ENCODE peak calls at places on chromosomes 5 and 9, in four cellular contexts. L is foreskin fibroblast, O is epithelial cell of proximal tubule, M is OCI-LY7. B is an unnamed sample.

GRCh38 chr9:13351768-13352386 is 72.4 kb upstream of the MPDZ start:
- DNase-seq in L (peak; percentile 17), O (peak; percentile 10), M (peak; percentile 29), B (peak; percentile 1)

GRCh38 chr9:4967521-4967920 is 17.6 kb upstream of the JAK2 start:
- DNase-seq in L (no peak), O (no peak), M (no peak), B (no peak)

GRCh38 chr9:95024097-95024671 is 293.3 kb downstream of the FANCC start:
- DNase-seq in L (no peak), O (no peak), M (no peak), B (no peak)

GRCh38 chr9:136965771-136966484 is 11.4 kb upstream of the PTGDS start:
- DNase-seq in L (no peak), O (no peak), M (peak; percentile 24), B (no peak)

GRCh38 chr5:9046756-9047481 is 499.0 kb downstream of the SEMA5A start:
- DNase-seq in L (peak; percentile 99), O (peak; percentile 89), M (no peak), B (peak; percentile 91)

GRCh38 chr5:35483797-35484196 is 133.9 kb upstream of the SPEF2 start:
- DNase-seq in L (no peak), O (peak; percentile 27), M (no peak), B (no peak)

GRCh38 chr5:73892806-73893205 is 266.8 kb downstream of the ARHGEF28 start:
- DNase-seq in L (peak; percentile 85), O (no peak), M (no peak), B (no peak)

GRCh38 chr5:570886-571285 is 41.3 kb upstream of the CEP72 start:
- DNase-seq in L (no peak), O (no peak), M (no peak), B (no peak)

GRCh38 chr5:133222040-133222439 is 170.2 kb downstream of the HSPA4 start:
- DNase-seq in L (no peak), O (no peak), M (no peak), B (no peak)

GRCh38 chr9:84711398-84711777 is 41.9 kb downstream of the NTRK2 start:
- DNase-seq in L (no peak), O (no peak), M (no peak), B (peak; percentile 43)

GRCh38 chr5:90563161-90563560 is 4.6 kb downstream of the ADGRV1 start:
- DNase-seq in L (no peak), O (no peak), M (no peak), B (no peak)

GRCh38 chr9:99511723-99512122 is 289.6 kb downstream of the SEC61B start:
- DNase-seq in L (no peak), O (no peak), M (no peak), B (no peak)
- TF ChIP-seq CTCF in L (peak; percentile 9), O (no peak), M (no peak), B (no peak)

GRCh38 chr5:20331826-20332225 is 343.8 kb upstream of the CDH18 start:
- DNase-seq in L (no peak), O (no peak), M (no peak), B (no peak)

GRCh38 chr5:20340123-20340522 is 352.1 kb upstream of the CDH18 start:
- DNase-seq in L (no peak), O (no peak), M (no peak), B (no peak)

DNA sequence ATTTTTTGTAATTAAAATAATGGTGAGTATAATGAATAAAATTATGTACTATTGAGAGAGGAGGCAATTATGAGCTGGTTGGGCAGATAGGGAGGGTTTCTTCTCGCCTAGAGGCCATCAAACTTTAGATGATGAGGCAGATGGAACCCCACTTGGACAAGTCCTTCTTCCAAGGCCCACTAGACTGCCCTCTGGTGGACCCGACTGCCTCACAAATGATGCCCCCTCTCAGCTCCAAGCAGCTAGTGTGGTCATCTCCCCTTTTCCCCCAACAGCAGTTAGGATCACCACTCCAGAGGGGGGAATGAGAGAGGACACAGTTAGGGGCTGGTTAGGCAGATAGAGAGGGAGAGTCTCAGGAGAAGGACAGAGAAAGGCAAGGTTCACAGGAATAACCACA is 348.0 kb upstream of the CDH18 start:
- DNase-seq in L (no peak), O (no peak), M (no peak), B (no peak)
- TF ChIP-seq CTCF in L (no peak), O (no peak), M (no peak), B (no peak)

DNA sequence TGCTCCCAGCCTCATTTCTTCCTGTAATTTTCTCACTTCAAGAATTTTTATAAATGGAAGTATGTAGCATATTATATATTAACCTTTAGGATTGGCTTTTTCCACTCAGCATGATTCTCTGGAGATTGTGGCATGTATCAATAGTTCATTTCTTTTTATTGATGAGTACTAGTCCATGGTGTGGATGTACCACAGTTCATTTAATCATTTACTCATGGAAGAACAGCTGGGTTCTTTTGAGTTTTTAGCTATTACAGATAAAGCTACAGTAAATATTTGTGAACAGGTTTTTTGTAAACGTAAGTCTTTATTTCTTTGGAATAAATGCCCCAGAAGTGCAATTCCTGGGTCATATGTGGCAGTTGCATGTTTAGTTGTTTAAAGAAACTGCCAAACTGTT is 76.1 kb downstream of the UHRF2 start:
- DNase-seq in L (no peak), O (no peak), M (no peak), B (no peak)
- TF ChIP-seq CTCF in L (no peak), O (no peak), M (no peak), B (no peak)

GRCh38 chr9:134742822-134743221 is 101.2 kb downstream of the COL5A1 start:
- DNase-seq in L (no peak), O (no peak), M (no peak), B (no peak)
- TF ChIP-seq CTCF in L (no peak), O (no peak), M (peak; percentile 45), B (no peak)

GRCh38 chr9:19948021-19948420 is 159.2 kb upstream of the SLC24A2 start:
- DNase-seq in L (no peak), O (no peak), M (no peak), B (no peak)

GRCh38 chr9:19940808-19941207 is 152.0 kb upstream of the SLC24A2 start:
- DNase-seq in L (no peak), O (no peak), M (no peak), B (no peak)

DNA sequence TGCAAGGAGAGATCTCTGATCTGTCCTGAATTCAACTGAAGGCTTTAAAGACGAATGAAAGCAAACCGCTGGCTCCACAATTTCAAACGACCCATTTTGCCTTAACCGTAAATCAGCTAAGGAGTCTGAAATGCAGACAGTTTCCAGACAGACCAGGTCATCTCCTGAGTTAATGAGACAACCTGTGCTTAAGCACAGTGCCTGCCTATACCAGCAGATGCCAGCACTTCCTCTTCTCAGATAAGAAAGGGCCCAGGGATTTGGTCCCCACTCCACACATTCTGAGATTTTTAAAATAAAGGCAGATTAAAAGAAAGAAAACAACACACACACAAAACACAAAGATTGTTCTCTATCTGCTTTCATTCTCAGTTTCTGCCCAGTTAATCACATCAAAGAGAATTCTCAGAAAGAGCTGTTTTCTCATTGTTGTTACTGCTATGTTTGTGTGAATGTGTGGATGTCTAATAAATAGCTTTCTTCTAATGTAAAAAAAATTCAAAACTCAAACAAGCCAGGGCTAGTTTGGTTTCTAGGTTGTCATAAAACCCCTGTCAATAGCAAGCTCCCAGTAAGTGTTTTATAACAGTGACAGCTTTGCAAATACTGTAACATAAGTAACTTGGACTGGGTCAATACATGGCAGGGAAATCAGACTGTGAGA is 157.7 kb upstream of the SLC24A2 start:
- DNase-seq in L (peak; percentile 57), O (peak; percentile 25), M (peak; percentile 11), B (no peak)
- TF ChIP-seq CTCF in L (peak; percentile 41), O (peak; percentile 92), M (peak; percentile 62), B (peak; percentile 75)